ENCODE peak calls at places on chromosomes 12 and 14, in five cellular contexts. Y is heart left ventricle, J is OCI-LY7, R is fibroblast of lung, D is sigmoid colon. W is an unnamed sample.

GRCh38 chr12:49821375-49822287 is 6.6 kb downstream of the NCKAP5L start:
- DNase-seq in Y (no peak), J (no peak), R (no peak), D (peak), W (no peak)

GRCh38 chr14:31926123-31926522 is 151.0 kb upstream of the ARHGAP5 start:
- DNase-seq in Y (no peak), J (peak), R (peak), D (no peak), W (no peak)

GRCh38 chr12:68788554-68789143 is 19.3 kb upstream of the MDM2 start:
- DNase-seq in Y (no peak), J (no peak), R (no peak), D (no peak), W (no peak)

GRCh38 chr12:108380382-108380781 is 41.3 kb upstream of the CMKLR1 start:
- DNase-seq in Y (no peak), J (no peak), R (no peak), D (no peak), W (no peak)

GRCh38 chr12:72547593-72547992 is 275.4 kb downstream of the TRHDE start:
- DNase-seq in Y (no peak), J (no peak), R (peak), D (no peak), W (peak)

GRCh38 chr14:60161176-60162107 is 3.8 kb downstream of the DHRS7 start:
- DNase-seq in Y (no peak), J (peak), R (peak), D (peak), W (no peak)

GRCh38 chr12:52945389-52946232 is 3.3 kb upstream of the KRT18 start:
- DNase-seq in Y (no peak), J (no peak), R (peak), D (no peak), W (no peak)

GRCh38 chr12:88693837-88694445 is 113.7 kb upstream of the KITLG start:
- DNase-seq in Y (no peak), J (no peak), R (peak), D (no peak), W (no peak)

GRCh38 chr12:112537710-112538396 is 119.1 kb downstream of the PTPN11 start:
- DNase-seq in Y (no peak), J (no peak), R (no peak), D (no peak), W (no peak)

GRCh38 chr12:131734336-131735152 is 23.7 kb downstream of the SFSWAP start:
- DNase-seq in Y (no peak), J (no peak), R (no peak), D (no peak), W (no peak)

GRCh38 chr12:47964102-47964723 is 817 bp downstream of the TMEM106C start:
- DNase-seq in Y (no peak), J (peak), R (no peak), D (peak), W (no peak)

GRCh38 chr14:88228519-88229236 is 94.4 kb downstream of the KCNK10 start:
- DNase-seq in Y (no peak), J (no peak), R (no peak), D (no peak), W (no peak)

GRCh38 chr12:11581179-11581755 is 68.2 kb upstream of the ETV6 start:
- DNase-seq in Y (peak), J (peak), R (peak), D (peak), W (peak)

GRCh38 chr12:94078736-94079509 is 69.5 kb upstream of the PLXNC1 start:
- DNase-seq in Y (no peak), J (no peak), R (no peak), D (no peak), W (no peak)

GRCh38 chr12:4518106-4518728 is 20.5 kb upstream of the RAD51AP1 start:
- DNase-seq in Y (no peak), J (no peak), R (peak), D (no peak), W (no peak)

GRCh38 chr12:78038986-78039385 is 208.3 kb downstream of the NAV3 start:
- DNase-seq in Y (no peak), J (no peak), R (no peak), D (no peak), W (no peak)

GRCh38 chr12:123966596-123966995 is 6.0 kb downstream of the CCDC92 start:
- DNase-seq in Y (no peak), J (no peak), R (peak), D (no peak), W (no peak)

GRCh38 chr12:15497621-15498285 is 175.4 kb downstream of the PTPRO start:
- DNase-seq in Y (no peak), J (no peak), R (peak), D (no peak), W (no peak)

GRCh38 chr12:105554856-105555255 is 224.4 kb downstream of the C12orf75 start:
- DNase-seq in Y (no peak), J (no peak), R (no peak), D (no peak), W (no peak)

GRCh38 chr12:111766608-111767361 is at the start of gene ALDH2:
- DNase-seq in Y (peak), J (peak), R (peak), D (peak), W (no peak)

GRCh38 chr14:54567634-54568561 is 970 bp downstream of the SAMD4A start:
- DNase-seq in Y (peak), J (peak), R (peak), D (peak), W (no peak)

GRCh38 chr12:53589423-53589822 is 36.8 kb downstream of the ATF7 start:
- DNase-seq in Y (no peak), J (no peak), R (no peak), D (no peak), W (no peak)

GRCh38 chr14:96225745-96226151 is 21.1 kb downstream of the BDKRB2 start:
- DNase-seq in Y (peak), J (no peak), R (peak), D (no peak), W (peak)

GRCh38 chr12:14167005-14167628 is 185.7 kb upstream of the GRIN2B start:
- DNase-seq in Y (peak), J (peak), R (peak), D (no peak), W (no peak)

GRCh38 chr12:3000548-3001275 is 41.5 kb downstream of the TEAD4 start:
- DNase-seq in Y (no peak), J (no peak), R (no peak), D (no peak), W (no peak)

GRCh38 chr12:12486661-12487240 is 75.9 kb downstream of the DUSP16 start:
- DNase-seq in Y (no peak), J (no peak), R (no peak), D (no peak), W (no peak)

GRCh38 chr14:97109234-97109633 is 312.1 kb downstream of the VRK1 start:
- DNase-seq in Y (no peak), J (no peak), R (no peak), D (no peak), W (no peak)

GRCh38 chr12:11136075-11136474 is 1.6 kb upstream of the TAS2R30 start:
- DNase-seq in Y (no peak), J (no peak), R (no peak), D (no peak), W (no peak)

GRCh38 chr14:99941211-99941610 is 124.0 kb upstream of the EVL start:
- DNase-seq in Y (no peak), J (no peak), R (no peak), D (no peak), W (no peak)

GRCh38 chr12:47939009-47939601 is 24.3 kb upstream of the TMEM106C start:
- DNase-seq in Y (peak), J (no peak), R (no peak), D (peak), W (no peak)

GRCh38 chr12:45989857-45990467 is 412 bp downstream of the SCAF11 start:
- DNase-seq in Y (peak), J (no peak), R (peak), D (peak), W (no peak)

GRCh38 chr12:64625243-64626077 is 15.2 kb downstream of the RASSF3 start:
- DNase-seq in Y (peak), J (peak), R (peak), D (peak), W (peak)

GRCh38 chr14:56378474-56378873 is 201.1 kb upstream of the TMEM260 start:
- DNase-seq in Y (no peak), J (no peak), R (peak), D (no peak), W (peak)

GRCh38 chr12:93122569-93123091 is 193.5 kb upstream of the EEA1 start:
- DNase-seq in Y (no peak), J (no peak), R (no peak), D (no peak), W (no peak)

GRCh38 chr14:91394105-91395081 is 23.2 kb downstream of the CCDC88C start:
- DNase-seq in Y (peak), J (no peak), R (no peak), D (no peak), W (no peak)

GRCh38 chr12:45833401-45833800 is 103.9 kb downstream of the ARID2 start:
- DNase-seq in Y (no peak), J (no peak), R (no peak), D (no peak), W (no peak)

GRCh38 chr14:104706733-104707628 is 17.0 kb upstream of the ADSS1 start:
- DNase-seq in Y (no peak), J (no peak), R (peak), D (no peak), W (no peak)

GRCh38 chr14:104708606-104709268 is 15.3 kb upstream of the ADSS1 start:
- DNase-seq in Y (peak), J (peak), R (peak), D (no peak), W (no peak)

GRCh38 chr14:104710071-104710735 is 13.8 kb upstream of the ADSS1 start:
- DNase-seq in Y (no peak), J (no peak), R (no peak), D (no peak), W (no peak)

GRCh38 chr14:104707629-104708595 is 16.1 kb upstream of the ADSS1 start:
- DNase-seq in Y (no peak), J (no peak), R (no peak), D (no peak), W (no peak)

DNA sequence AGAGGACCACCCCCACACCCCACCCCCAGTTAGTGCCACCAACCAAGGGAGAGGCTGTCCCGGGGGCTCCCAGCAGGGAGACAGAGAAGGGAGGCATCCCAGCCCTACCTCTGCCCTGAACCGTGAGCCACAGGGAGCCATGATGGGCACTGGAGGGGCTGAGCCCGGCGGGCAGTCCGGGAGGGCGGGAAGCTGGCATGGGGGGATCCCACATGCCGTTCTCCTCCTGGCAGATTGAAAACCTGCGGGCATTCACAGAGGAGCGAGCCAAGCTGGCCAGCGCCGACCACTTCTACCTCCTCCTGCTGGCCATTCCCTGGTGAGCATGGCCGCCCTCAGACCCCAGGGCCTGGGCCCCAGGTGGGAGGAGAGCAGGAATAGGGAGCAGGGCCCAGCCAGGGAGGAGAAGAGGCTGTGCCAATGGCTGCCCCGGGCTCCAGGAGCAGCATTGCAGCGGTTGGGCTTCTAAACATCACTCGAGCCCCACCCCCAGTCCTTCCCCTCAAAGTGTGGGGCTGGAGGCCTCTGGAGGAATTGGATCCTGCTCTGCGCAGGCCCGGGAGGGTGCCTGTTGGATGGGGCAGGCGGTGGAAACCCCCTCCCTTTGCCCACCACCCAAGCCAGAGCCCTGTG is 14.5 kb upstream of the ADSS1 start:
- DNase-seq in Y (no peak), J (no peak), R (no peak), D (no peak), W (no peak)
- TF ChIP-seq CTCF in Y (no peak), J (no peak), R (no peak), D (no peak), W (no peak)

GRCh38 chr14:105349992-105350391 is 35.4 kb downstream of the PACS2 start:
- DNase-seq in Y (no peak), J (no peak), R (no peak), D (no peak), W (no peak)

GRCh38 chr14:105353163-105353562 is 38.6 kb downstream of the PACS2 start:
- DNase-seq in Y (no peak), J (no peak), R (no peak), D (no peak), W (no peak)

GRCh38 chr14:105350450-105351244 is 36.1 kb downstream of the PACS2 start:
- DNase-seq in Y (no peak), J (no peak), R (no peak), D (no peak), W (no peak)

GRCh38 chr14:105351920-105352871 is 37.6 kb downstream of the PACS2 start:
- DNase-seq in Y (peak), J (peak), R (peak), D (peak), W (peak)

GRCh38 chr14:105351410-105351809 is 36.9 kb downstream of the PACS2 start:
- DNase-seq in Y (no peak), J (no peak), R (no peak), D (no peak), W (no peak)
- TF ChIP-seq CTCF in Y (no peak), J (no peak), R (no peak), D (no peak), W (no peak)

GRCh38 chr12:32824596-32824995 is 68.9 kb upstream of the YARS2 start:
- DNase-seq in Y (no peak), J (no peak), R (no peak), D (no peak), W (no peak)

GRCh38 chr12:32819424-32819823 is 63.7 kb upstream of the YARS2 start:
- DNase-seq in Y (no peak), J (no peak), R (no peak), D (no peak), W (no peak)

GRCh38 chr12:32820376-32820931 is 64.8 kb upstream of the YARS2 start:
- DNase-seq in Y (peak), J (no peak), R (no peak), D (no peak), W (no peak)

GRCh38 chr12:32821293-32822089 is 65.8 kb upstream of the YARS2 start:
- DNase-seq in Y (peak), J (no peak), R (no peak), D (no peak), W (no peak)

GRCh38 chr12:32822344-32822743 is 66.6 kb upstream of the YARS2 start:
- DNase-seq in Y (no peak), J (no peak), R (no peak), D (no peak), W (no peak)
- TF ChIP-seq CTCF in Y (no peak), J (no peak), R (no peak), D (no peak), W (no peak)

GRCh38 chr14:48325486-48325885 is 650.1 kb upstream of the MDGA2 start:
- DNase-seq in Y (no peak), J (no peak), R (no peak), D (no peak), W (no peak)

GRCh38 chr14:48323655-48324054 is 648.2 kb upstream of the MDGA2 start:
- DNase-seq in Y (no peak), J (no peak), R (peak), D (no peak), W (no peak)

DNA sequence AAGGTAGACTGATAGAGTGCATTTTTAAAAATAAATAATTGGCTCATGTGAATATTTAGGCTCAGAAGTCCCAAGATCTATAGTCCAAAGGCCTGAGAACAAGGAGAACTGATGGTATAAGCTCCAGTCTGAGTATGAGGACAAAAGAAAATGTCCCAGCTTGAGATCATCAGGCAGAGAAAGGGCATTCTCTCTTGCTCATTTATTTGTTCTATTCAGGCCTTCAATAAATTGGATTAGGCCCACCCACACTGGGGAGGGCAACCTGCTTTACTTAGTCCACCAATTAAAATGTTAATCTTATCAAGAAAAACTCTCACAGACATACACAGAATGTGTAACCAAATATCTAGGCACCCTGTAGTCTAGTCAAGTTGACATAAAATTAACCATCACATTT is 644.4 kb upstream of the MDGA2 start:
- DNase-seq in Y (no peak), J (no peak), R (no peak), D (no peak), W (no peak)
- TF ChIP-seq CTCF in Y (no peak), J (no peak), R (no peak), D (no peak), W (no peak)